ENCODE peak calls at places on chromosomes 5 and 9, in eight cellular contexts. T is HCT116, Q is astrocyte of the cerebellum, P is fibroblast of mammary gland, B is neural progenitor cell, S is pancreas, A is heart left ventricle, D is hepatocyte. K is an unnamed sample.

GRCh38 chr5:180364306-180364856 is 11.2 kb upstream of the GFPT2 start:
- DNase-seq in B (no peak), T (no peak), D (no peak), P (no peak), S (no peak), A (no peak), Q (no peak), K (no peak)

GRCh38 chr5:157563373-157564148 is 12.0 kb downstream of the ADAM19 start:
- DNase-seq in P (peak; percentile 92), A (peak; percentile 56), B (no peak), S (no peak), D (no peak), Q (peak; percentile 92), T (no peak), K (no peak)

GRCh38 chr5:177492841-177493240 is 4.6 kb downstream of the PDLIM7 start:
- DNase-seq in B (no peak), T (no peak), P (no peak), S (no peak), Q (no peak), A (no peak), D (no peak), K (no peak)

GRCh38 chr9:96168882-96169281 is 133.1 kb downstream of the HSD17B3 start:
- DNase-seq in P (no peak), D (no peak), B (no peak), A (no peak), T (no peak), S (no peak), Q (no peak), K (no peak)

GRCh38 chr9:114448706-114449105 is 56.6 kb downstream of the WHRN start:
- DNase-seq in P (peak; percentile 46), Q (peak; percentile 33), D (no peak), S (no peak), B (no peak), T (no peak), A (no peak), K (no peak)

GRCh38 chr5:120446896-120447295 is 17.2 kb upstream of the PRR16 start:
- DNase-seq in D (no peak), S (no peak), T (no peak), Q (no peak), P (no peak), B (no peak), A (no peak), K (no peak)

GRCh38 chr5:91212336-91213092 is 170.6 kb downstream of the ARRDC3 start:
- DNase-seq in D (peak; percentile 83), A (no peak), P (peak; percentile 99), B (no peak), T (no peak), Q (peak; percentile 94), S (no peak), K (no peak)

GRCh38 chr5:178304016-178304415 is 71.4 kb upstream of the PHYKPL start:
- DNase-seq in P (no peak), B (no peak), Q (no peak), T (no peak), D (no peak), S (no peak), A (no peak), K (no peak)

GRCh38 chr5:152686931-152687330 is 281.9 kb upstream of the NMUR2 start:
- DNase-seq in B (peak; percentile 5), D (no peak), Q (no peak), A (no peak), T (no peak), P (peak; percentile 5), S (no peak), K (no peak)

GRCh38 chr5:79235222-79235577 is 731 bp upstream of the JMY start:
- DNase-seq in D (peak; percentile 39), S (peak; percentile 16), A (no peak), T (no peak), P (peak; percentile 55), B (no peak), Q (no peak), K (no peak)

GRCh38 chr5:166582416-166582815 is 1709.0 kb upstream of the WWC1 start:
- DNase-seq in P (peak; percentile 10), S (no peak), Q (no peak), D (no peak), T (no peak), A (no peak), B (no peak), K (no peak)

GRCh38 chr9:137916540-137916939 is 39.0 kb downstream of the CACNA1B start:
- DNase-seq in D (no peak), A (no peak), P (no peak), Q (no peak), B (no peak), S (no peak), T (no peak), K (no peak)

GRCh38 chr5:55304584-55304983 is 2.9 kb downstream of the DHX29 start:
- DNase-seq in T (no peak), A (no peak), D (no peak), P (no peak), B (no peak), S (no peak), Q (no peak), K (no peak)

GRCh38 chr5:146005723-146006122 is 69.3 kb downstream of the SH3RF2 start:
- DNase-seq in Q (no peak), S (no peak), B (no peak), A (no peak), D (no peak), T (no peak), P (no peak), K (no peak)

GRCh38 chr9:18770509-18770908 is 262.5 kb downstream of the SAXO1 start:
- DNase-seq in D (no peak), Q (no peak), A (no peak), S (no peak), P (no peak), T (no peak), B (no peak), K (no peak)

DNA sequence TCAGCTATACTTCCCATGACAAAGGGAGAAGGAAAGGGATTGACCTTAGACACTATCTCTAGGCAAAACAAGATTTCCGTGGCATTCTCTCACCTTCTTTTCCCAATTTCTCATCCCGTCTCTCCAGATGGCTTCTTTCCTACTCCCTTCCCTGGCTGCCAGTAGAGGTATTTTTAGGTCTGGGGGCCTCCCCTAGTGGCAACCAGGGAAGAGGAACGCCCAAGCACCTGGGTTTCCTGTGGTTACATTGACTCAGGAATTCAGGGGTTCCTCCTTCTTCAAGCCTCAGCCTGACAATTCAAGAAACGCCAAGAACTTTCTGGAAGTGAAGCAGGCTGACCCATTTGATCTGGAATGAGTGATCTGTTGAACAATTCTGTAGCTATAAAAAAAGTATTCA is 111.5 kb upstream of the OSMR start:
- DNase-seq in A (no peak), D (no peak), S (no peak), P (no peak), B (peak; percentile 63), Q (no peak), T (no peak), K (no peak)
- TF ChIP-seq CTCF in A (no peak), D (no peak), S (no peak), P (no peak), B (peak; percentile 58), Q (no peak), T (no peak), K (no peak)

GRCh38 chr5:141677415-141677814 is 4.6 kb downstream of the ARAP3 start:
- DNase-seq in P (no peak), A (no peak), B (peak; percentile 53), T (no peak), S (no peak), D (no peak), Q (no peak), K (no peak)
- TF ChIP-seq CTCF in P (no peak), A (peak; percentile 15), B (peak; percentile 62), T (peak; percentile 23), S (no peak), D (no peak), Q (peak; percentile 45), K (no peak)

GRCh38 chr5:20572560-20572959 is 584.6 kb upstream of the CDH18 start:
- DNase-seq in Q (peak; percentile 48), A (no peak), S (no peak), B (peak; percentile 5), P (peak; percentile 56), T (no peak), D (peak; percentile 13), K (no peak)
- TF ChIP-seq CTCF in Q (no peak), A (no peak), S (no peak), B (peak; percentile 10), P (no peak), T (no peak), D (peak; percentile 42), K (no peak)

DNA sequence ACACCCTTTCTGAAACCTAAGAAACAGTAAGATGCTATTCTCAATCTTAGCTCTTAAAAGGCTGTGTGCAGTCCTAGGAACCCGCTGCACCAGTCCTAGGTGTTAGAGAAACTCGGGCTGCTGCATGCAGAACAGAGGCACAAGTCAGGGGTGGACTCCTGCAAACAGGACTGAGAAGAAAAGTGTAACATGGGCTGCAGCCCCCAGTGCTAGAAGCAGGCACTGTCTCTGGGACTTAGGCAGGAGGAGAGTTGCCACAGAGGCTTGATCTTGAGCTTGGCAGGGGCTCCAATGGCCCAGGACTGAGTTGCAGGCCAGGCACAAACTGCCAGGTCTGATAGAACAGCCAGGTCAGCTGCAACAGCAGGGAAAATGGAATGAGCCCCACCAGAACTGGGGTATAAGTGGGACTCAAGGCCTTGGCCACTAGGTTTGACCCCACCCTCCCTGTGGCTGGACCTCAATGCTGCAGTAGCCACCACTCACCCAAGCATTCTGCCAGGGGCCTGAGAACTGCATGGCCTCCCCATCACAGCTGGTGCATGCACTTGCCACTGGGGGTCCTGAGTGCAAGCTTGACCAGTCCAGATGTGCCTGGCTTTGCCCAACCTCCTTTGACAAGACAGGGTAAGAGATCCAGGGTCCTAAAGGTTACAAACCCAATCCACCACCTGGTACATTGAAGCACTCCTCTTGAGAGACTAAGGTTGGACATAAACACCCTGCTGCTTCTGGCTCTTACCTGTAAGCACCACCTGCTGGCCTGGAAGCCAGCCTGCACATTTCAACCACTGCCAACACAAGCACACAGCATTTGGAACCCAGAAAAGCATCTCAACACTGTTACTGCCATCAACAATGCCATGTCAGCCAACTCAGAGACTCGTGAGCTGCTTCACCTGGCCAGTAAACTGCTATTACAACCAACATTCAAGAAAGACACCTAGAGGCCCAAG is 103.3 kb downstream of the FBXL17 start:
- DNase-seq in P (no peak), S (no peak), D (no peak), A (no peak), T (no peak), B (peak; percentile 6), Q (no peak), K (no peak)
- TF ChIP-seq CTCF in P (no peak), S (no peak), D (no peak), A (no peak), T (peak; percentile 45), B (peak; percentile 12), Q (no peak), K (no peak)

DNA sequence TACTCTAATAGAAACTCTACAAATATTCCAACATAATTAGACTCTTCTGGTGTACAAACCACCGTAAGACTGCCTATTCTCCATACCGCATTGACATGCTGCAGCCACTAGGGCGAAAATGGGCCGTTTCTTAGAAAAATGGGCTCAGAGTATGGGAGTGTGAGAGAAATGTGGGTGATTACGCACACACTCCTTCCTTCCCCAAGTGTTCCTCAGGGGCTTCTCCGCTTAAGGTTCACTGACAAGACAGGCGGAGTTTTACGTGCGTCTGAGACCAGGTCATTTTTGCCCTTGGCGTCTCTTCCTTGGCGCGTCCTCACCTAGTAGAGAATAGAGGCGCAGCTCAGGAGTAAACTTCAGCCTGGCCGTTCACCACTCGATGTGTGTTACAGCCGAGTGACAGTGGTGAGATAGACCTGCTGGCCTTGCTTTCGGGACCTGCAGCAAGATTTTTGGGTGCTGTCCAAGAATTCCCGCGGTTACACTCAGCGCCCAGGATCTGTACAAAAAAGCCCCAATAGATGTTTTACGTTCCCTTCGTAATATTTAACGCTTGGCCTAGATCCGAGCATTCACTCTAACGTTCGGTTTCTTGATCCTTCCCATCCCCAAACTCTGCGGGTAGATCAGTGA is 1.8 kb upstream of the NTRK2 start:
- DNase-seq in D (peak; percentile 14), B (peak; percentile 58), S (peak; percentile 34), P (peak; percentile 19), A (peak; percentile 30), T (no peak), Q (no peak), K (no peak)
- TF ChIP-seq CTCF in D (peak; percentile 35), B (peak; percentile 73), S (peak; percentile 32), P (peak; percentile 53), A (peak; percentile 39), T (peak; percentile 64), Q (peak; percentile 72), K (peak; percentile 10)

K was measured in gastrocnemius medialis.